ENCODE peak calls at places on chromosomes 4 and X, in six cellular contexts. I is RWPE1; T is activated CD4-positive, CD25-positive, alpha-beta regulatory T cell treated with anti-CD3 and anti-CD28 coated beads, Interleukin-2, amount 50 U/mL, for 72 hours; G is progenitor cell of endocrine pancreas; Z is Kasumi-1; A is endothelial cell of umbilical vein. O is an unnamed sample.

GRCh38 chrX:3351287-3351686 is 4.8 kb upstream of the MXRA5 start:
- DNase-seq in I (no peak), G (no peak), Z (no peak), T (no peak), A (no peak), O (no peak)

GRCh38 chrX:120690941-120691340 is 61.1 kb upstream of the C1GALT1C1 start:
- DNase-seq in T (no peak), A (no peak), Z (no peak), I (no peak), G (no peak), O (no peak)

GRCh38 chr4:25632135-25632534 is 23.5 kb upstream of the SLC34A2 start:
- DNase-seq in Z (no peak), G (no peak), I (no peak), T (no peak), A (no peak), O (no peak)

GRCh38 chrX:78643874-78644273 is 15.3 kb downstream of the RTL3 start:
- DNase-seq in T (no peak), I (no peak), A (no peak), G (no peak), Z (no peak), O (no peak)

GRCh38 chr4:16573744-16574143 is 324.7 kb downstream of the LDB2 start:
- DNase-seq in T (no peak), A (no peak), G (no peak), I (no peak), Z (no peak), O (no peak)

GRCh38 chrX:145623453-145623852 is 194.2 kb upstream of the SLITRK2 start:
- DNase-seq in G (no peak), I (no peak), A (no peak), Z (no peak), T (no peak), O (no peak)

GRCh38 chr4:27791640-27792039 is 931.0 kb downstream of the STIM2 start:
- DNase-seq in G (no peak), T (no peak), A (no peak), Z (no peak), I (no peak), O (no peak)

GRCh38 chrX:48474127-48474526 is 1.9 kb upstream of the FTSJ1 start:
- DNase-seq in G (no peak), A (no peak), Z (peak), T (no peak), I (no peak), O (no peak)

GRCh38 chrX:144918936-144919335 is 328.4 kb upstream of the SPANXN1 start:
- DNase-seq in T (no peak), A (no peak), G (no peak), I (no peak), Z (no peak), O (no peak)

GRCh38 chr4:555566-556275 is 20.4 kb downstream of the TMEM271 start:
- DNase-seq in Z (no peak), G (no peak), I (no peak), T (no peak), A (no peak), O (no peak)

GRCh38 chrX:132452911-132453550 is 35.8 kb downstream of the MBNL3 start:
- DNase-seq in A (no peak), Z (no peak), G (no peak), I (no peak), T (no peak), O (no peak)

GRCh38 chr4:87274803-87275202 is 47.9 kb downstream of the HSD17B13 start:
- DNase-seq in T (no peak), A (no peak), G (no peak), Z (no peak), I (no peak), O (no peak)

GRCh38 chrX:145816607-145817298 is 876 bp upstream of the SLITRK2 start:
- DNase-seq in Z (no peak), T (no peak), A (no peak), I (no peak), G (no peak), O (no peak)

GRCh38 chrX:141760761-141761160 is 62.2 kb upstream of the SPANXD start:
- DNase-seq in I (peak), Z (no peak), T (no peak), G (no peak), A (peak), O (no peak)

GRCh38 chr4:2803624-2804448 is 11.0 kb downstream of the SH3BP2 start:
- DNase-seq in I (no peak), A (no peak), Z (peak), G (no peak), T (no peak), O (peak)

GRCh38 chr4:141254326-141254725 is 33.6 kb downstream of the ZNF330 start:
- DNase-seq in A (no peak), G (no peak), I (no peak), T (no peak), Z (no peak), O (no peak)

GRCh38 chrX:2690856-2691542 is at the start of gene CD99:
- DNase-seq in A (peak), T (peak), I (peak), G (peak), Z (no peak), O (peak)

GRCh38 chr4:184416913-184417734 is 57.2 kb downstream of the IRF2 start:
- DNase-seq in G (no peak), Z (peak), T (peak), A (no peak), I (no peak), O (peak)

GRCh38 chr4:8600686-8601085 is 8.1 kb downstream of the CPZ start:
- DNase-seq in Z (no peak), I (no peak), T (no peak), A (no peak), G (no peak), O (no peak)

GRCh38 chrX:150049647-150050046 is 111.4 kb upstream of the EOLA2 start:
- DNase-seq in A (peak), I (no peak), G (no peak), Z (no peak), T (no peak), O (no peak)

GRCh38 chr4:113635739-113636437 is 125.7 kb downstream of the CAMK2D start:
- DNase-seq in Z (no peak), T (no peak), A (no peak), I (no peak), G (no peak), O (no peak)

GRCh38 chr4:2469192-2469984 is 482 bp downstream of the RNF4 start:
- DNase-seq in G (no peak), Z (peak), A (no peak), I (peak), T (peak), O (peak)

GRCh38 chrX:124791492-124792095 is 445.2 kb downstream of the SH2D1A start:
- DNase-seq in G (no peak), Z (no peak), I (no peak), T (no peak), A (no peak), O (no peak)

GRCh38 chr4:68658672-68659071 is 11.8 kb downstream of the UGT2B15 start:
- DNase-seq in A (no peak), I (no peak), T (no peak), Z (no peak), G (no peak), O (no peak)

GRCh38 chr4:73869130-73870055 is at the start of gene CXCL1:
- DNase-seq in G (peak), Z (peak), I (peak), T (no peak), A (peak), O (peak)

GRCh38 chrX:77572322-77572721 is 125.1 kb downstream of the FGF16 start:
- DNase-seq in G (no peak), A (no peak), T (no peak), Z (no peak), I (peak), O (no peak)

GRCh38 chr4:1009647-1010521 is 1.5 kb upstream of the FGFRL1 start:
- DNase-seq in G (peak), T (peak), A (peak), Z (peak), I (peak), O (peak)

GRCh38 chr4:94889961-94890360 is 132.2 kb downstream of the BMPR1B start:
- DNase-seq in I (peak), T (no peak), A (no peak), G (no peak), Z (no peak), O (no peak)

GRCh38 chrX:154333837-154334271 is 38.3 kb downstream of the TKTL1 start:
- DNase-seq in I (no peak), Z (peak), T (no peak), A (peak), G (no peak), O (no peak)

GRCh38 chr4:2041234-2042130 is 17.6 kb upstream of the NAT8L start:
- DNase-seq in T (peak), A (peak), G (peak), Z (peak), I (peak), O (peak)

O was measured in activated naive CD8-positive, alpha-beta T cell treated with anti-CD3 and anti-CD28 coated beads, Interleukin-2, amount 10 ng/mL, durations not matched to agents 7 days and 5 days.